ENCODE peak calls at places on chromosomes 12 and 14, in eight cellular contexts. Q is heart left ventricle, E is AG09319, F is stomach, A is endothelial cell, N is HFFc6, G is body of pancreas, S is spleen. C is an unnamed sample.
A peak's percentile ranks its signal among the peaks of the same experiment; 100 is the strongest.

GRCh38 chr12:70691018-70691672 is 53.9 kb upstream of the PTPRB start:
- DNase-seq in Q (no peak), E (no peak), F (no peak), A (no peak), N (peak; percentile 46), G (no peak), S (no peak), C (no peak)

GRCh38 chr14:83251402-83251801 is 1717.7 kb upstream of the SEL1L start:
- DNase-seq in Q (no peak), E (no peak), F (no peak), A (no peak), N (no peak), G (no peak), S (no peak), C (no peak)

GRCh38 chr12:90959538-90960139 is 4.7 kb upstream of the CCER1 start:
- DNase-seq in Q (no peak), E (peak; percentile 28), F (no peak), A (peak; percentile 26), N (peak; percentile 52), G (peak; percentile 40), S (no peak), C (no peak)

GRCh38 chr12:101051901-101052550 is 158.0 kb downstream of the SLC5A8 start:
- DNase-seq in Q (no peak), E (peak; percentile 73), F (no peak), A (no peak), N (no peak), G (peak; percentile 82), S (no peak), C (no peak)

GRCh38 chr14:24436355-24437019 is 6.1 kb downstream of the SDR39U1 start:
- DNase-seq in Q (no peak), E (no peak), F (no peak), A (peak; percentile 52), N (peak; percentile 76), G (peak; percentile 59), S (no peak), C (no peak)

GRCh38 chr14:64715146-64715627 is 11.0 kb downstream of the PLEKHG3 start:
- DNase-seq in Q (no peak), E (no peak), F (no peak), A (no peak), N (no peak), G (no peak), S (no peak), C (no peak)

GRCh38 chr14:104813286-104813685 is 12.4 kb downstream of the ZBTB42 start:
- DNase-seq in Q (no peak), E (no peak), F (no peak), A (no peak), N (no peak), G (no peak), S (peak; percentile 10), C (peak; percentile 5)

GRCh38 chr12:47547077-47547476 is 158.8 kb downstream of the RPAP3 start:
- DNase-seq in Q (no peak), E (no peak), F (no peak), A (peak; percentile 11), N (peak; percentile 55), G (no peak), S (no peak), C (no peak)

GRCh38 chr14:61300209-61300608 is 19.1 kb upstream of the TMEM30B start:
- DNase-seq in Q (no peak), E (no peak), F (no peak), A (no peak), N (no peak), G (no peak), S (no peak), C (no peak)

GRCh38 chr12:6450869-6451347 is 934 bp upstream of the TAPBPL start:
- DNase-seq in Q (no peak), E (no peak), F (no peak), A (no peak), N (peak; percentile 24), G (no peak), S (peak; percentile 83), C (no peak)

GRCh38 chr12:39329015-39329414 is 113.9 kb downstream of the KIF21A start:
- DNase-seq in Q (no peak), E (no peak), F (no peak), A (no peak), N (no peak), G (no peak), S (no peak), C (no peak)

GRCh38 chr14:68282479-68283377 is 463.1 kb downstream of the RAD51B start:
- DNase-seq in Q (no peak), E (no peak), F (no peak), A (no peak), N (no peak), G (no peak), S (no peak), C (no peak)

GRCh38 chr12:6852651-6853354 is 853 bp downstream of the USP5 start:
- DNase-seq in Q (no peak), E (no peak), F (peak; percentile 32), A (no peak), N (peak; percentile 78), G (peak; percentile 22), S (peak; percentile 84), C (no peak)

GRCh38 chr12:59149995-59150642 is 229.8 kb upstream of the LRIG3 start:
- DNase-seq in Q (no peak), E (peak; percentile 52), F (no peak), A (peak; percentile 10), N (peak; percentile 85), G (peak; percentile 42), S (no peak), C (no peak)

GRCh38 chr14:69693823-69694729 is 72.9 kb upstream of the SRSF5 start:
- DNase-seq in Q (no peak), E (peak; percentile 18), F (peak; percentile 75), A (no peak), N (no peak), G (peak; percentile 87), S (peak; percentile 81), C (no peak)

GRCh38 chr14:35963209-35963608 is 137.1 kb downstream of the BRMS1L start:
- DNase-seq in Q (no peak), E (no peak), F (no peak), A (peak; percentile 8), N (no peak), G (no peak), S (no peak), C (no peak)

GRCh38 chr14:67237591-67237990 is 3.6 kb upstream of the PALS1 start:
- DNase-seq in Q (no peak), E (no peak), F (no peak), A (no peak), N (no peak), G (no peak), S (no peak), C (no peak)

GRCh38 chr12:47801170-47801903 is 18.4 kb downstream of the HDAC7 start:
- DNase-seq in Q (peak; percentile 62), E (no peak), F (no peak), A (peak; percentile 55), N (no peak), G (peak; percentile 47), S (peak; percentile 88), C (no peak)

GRCh38 chr12:66627270-66627987 is 51.4 kb downstream of the GRIP1 start:
- DNase-seq in Q (no peak), E (no peak), F (no peak), A (no peak), N (no peak), G (no peak), S (no peak), C (no peak)

GRCh38 chr14:31340297-31341063 is 79.9 kb downstream of the HEATR5A start:
- DNase-seq in Q (no peak), E (no peak), F (no peak), A (no peak), N (no peak), G (no peak), S (no peak), C (no peak)

DNA sequence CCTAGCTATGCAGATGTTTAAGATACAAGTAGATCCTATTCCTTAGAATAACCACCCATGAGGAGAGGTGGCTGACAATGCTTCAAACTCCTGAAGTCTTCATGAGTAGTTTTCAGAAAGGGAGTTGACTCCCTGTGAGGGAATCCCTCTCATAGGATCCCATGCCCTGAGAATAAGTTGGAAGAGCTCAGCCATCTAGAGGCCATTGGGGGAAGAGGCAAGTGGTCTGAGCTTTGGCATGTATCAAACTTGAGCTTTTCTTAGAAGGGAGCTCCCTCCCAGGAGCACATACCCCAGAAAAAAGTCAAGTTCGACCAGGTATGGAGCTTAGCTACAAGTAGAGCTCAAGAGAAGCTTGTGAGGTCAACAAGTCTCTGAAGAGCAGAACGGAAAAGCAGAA is 165.7 kb upstream of the RBM19 start:
- DNase-seq in Q (no peak), E (no peak), F (no peak), A (no peak), N (no peak), G (no peak), S (no peak), C (no peak)
- TF ChIP-seq CTCF in Q (peak; percentile 8), E (no peak), F (no peak), A (no peak), N (peak; percentile 67), G (no peak), S (no peak), C (no peak)

DNA sequence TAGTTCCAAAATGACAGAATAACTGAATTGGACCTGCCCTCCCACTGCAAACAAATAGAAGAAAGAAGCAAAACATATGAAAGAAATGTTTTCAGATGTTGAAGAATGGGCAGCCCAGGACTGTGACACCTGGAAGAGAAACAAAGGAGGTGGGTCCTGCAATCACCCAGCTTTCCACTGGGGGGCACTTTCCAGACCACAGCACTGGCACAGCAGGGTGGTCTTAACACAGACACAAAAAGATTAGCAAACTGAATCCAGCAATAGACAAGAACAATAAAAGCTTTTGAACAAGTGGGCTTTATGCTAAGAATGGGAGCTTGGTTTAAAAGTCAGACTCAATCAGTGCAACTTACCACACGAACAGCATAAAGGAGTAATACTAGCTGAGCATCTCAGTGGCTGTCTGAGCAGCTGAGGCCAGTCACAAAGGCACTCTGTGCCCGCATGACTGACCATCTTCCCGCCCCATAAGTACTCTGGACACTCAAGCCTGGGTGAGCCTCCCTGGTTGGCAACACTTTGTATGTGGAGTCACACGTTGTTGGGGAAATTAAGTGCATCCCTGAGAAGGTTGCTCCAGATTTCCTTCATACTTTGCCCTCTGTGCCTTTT is 27.7 kb downstream of the JKAMP start:
- DNase-seq in Q (no peak), E (no peak), F (no peak), A (peak; percentile 49), N (no peak), G (no peak), S (no peak), C (no peak)
- TF ChIP-seq CTCF in Q (peak; percentile 39), E (peak; percentile 45), F (no peak), A (peak; percentile 73), N (peak; percentile 73), G (peak; percentile 19), S (no peak), C (peak; percentile 67)

DNA sequence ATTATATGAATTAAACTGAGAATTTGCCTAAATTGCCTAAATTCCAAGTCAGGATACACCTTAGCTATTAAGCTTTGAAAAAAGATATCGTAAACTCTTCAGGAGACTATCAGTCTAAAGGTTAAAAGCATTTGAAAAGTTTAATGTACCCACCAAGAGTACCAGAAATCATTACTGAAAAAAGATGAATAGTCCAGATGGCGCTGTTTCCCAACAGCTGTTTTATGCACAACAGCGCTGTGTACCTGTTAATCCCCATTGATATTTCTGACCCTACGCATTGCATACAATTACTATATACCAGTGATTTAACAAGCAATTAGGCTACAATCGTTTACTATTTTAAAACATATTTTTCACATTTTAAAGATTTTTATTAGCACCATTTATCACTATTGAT is 185.0 kb downstream of the PLCZ1 start:
- DNase-seq in Q (no peak), E (no peak), F (no peak), A (no peak), N (no peak), G (no peak), S (no peak), C (no peak)
- TF ChIP-seq CTCF in Q (peak; percentile 26), E (no peak), F (no peak), A (no peak), N (peak; percentile 51), G (no peak), S (no peak), C (peak; percentile 38)

GRCh38 chr12:48894271-48894670 is 28.6 kb upstream of the RND1 start:
- DNase-seq in Q (no peak), E (no peak), F (no peak), A (no peak), N (no peak), G (no peak), S (no peak), C (no peak)
- TF ChIP-seq CTCF in Q (no peak), E (no peak), F (no peak), A (no peak), N (no peak), G (no peak), S (no peak), C (no peak)